ENCODE peak calls at places on chromosomes 1 and 21, in eight cellular contexts. T is body of pancreas; D is AG04450; E is psoas muscle; Q is CD4-positive, alpha-beta T cell; A is MM.1S; B is colonic mucosa; O is CD4-positive, alpha-beta memory T cell. I is an unnamed sample.
A peak's percentile ranks its signal among the peaks of the same experiment; 100 is the strongest.

GRCh38 chr1:20848162-20848561 is 61.1 kb upstream of the HP1BP3 start:
- DNase-seq in O (no peak), A (no peak), T (no peak), E (no peak), Q (no peak), D (no peak), B (no peak), I (no peak)

GRCh38 chr1:31771891-31772668 is 7.9 kb upstream of the ADGRB2 start:
- DNase-seq in O (peak; percentile 31), E (peak; percentile 28), B (no peak), T (no peak), A (no peak), D (no peak), Q (peak; percentile 46), I (no peak)

GRCh38 chr1:94324168-94324544 is 86.8 kb upstream of the ARHGAP29 start:
- DNase-seq in Q (no peak), O (no peak), A (no peak), D (no peak), T (no peak), B (no peak), E (no peak), I (no peak)

GRCh38 chr1:94416901-94417701 is 1.1 kb upstream of the ABCD3 start:
- DNase-seq in Q (no peak), T (peak; percentile 83), D (peak; percentile 65), A (no peak), E (no peak), B (peak; percentile 47), O (no peak), I (no peak)

GRCh38 chr1:30685796-30686165 is 37.6 kb downstream of the MATN1 start:
- DNase-seq in D (no peak), Q (no peak), E (peak; percentile 43), A (no peak), T (no peak), B (no peak), O (no peak), I (no peak)

GRCh38 chr1:17075470-17076255 is 21.8 kb upstream of the SDHB start:
- DNase-seq in O (no peak), E (no peak), Q (no peak), A (peak; percentile 57), D (no peak), T (peak; percentile 18), B (peak; percentile 51), I (no peak)

GRCh38 chr21:32414579-32415358 is 2.3 kb downstream of the EVA1C start:
- DNase-seq in B (no peak), O (no peak), E (no peak), D (no peak), Q (no peak), T (no peak), A (no peak), I (no peak)

GRCh38 chr1:156319664-156320063 is 18.4 kb downstream of the CCT3 start:
- DNase-seq in Q (no peak), E (no peak), O (peak; percentile 13), B (no peak), D (no peak), T (no peak), A (peak; percentile 40), I (no peak)

GRCh38 chr1:155195201-155196102 is 12.2 kb downstream of the THBS3 start:
- DNase-seq in B (no peak), A (no peak), O (no peak), Q (no peak), T (no peak), D (no peak), E (peak; percentile 64), I (peak; percentile 21)

GRCh38 chr1:53115403-53116306 is 26.8 kb downstream of the SLC1A7 start:
- DNase-seq in Q (no peak), D (no peak), E (peak; percentile 23), O (no peak), B (no peak), T (peak; percentile 44), A (no peak), I (peak; percentile 69)

GRCh38 chr21:17463441-17463840 is 49.4 kb upstream of the CXADR start:
- DNase-seq in A (no peak), B (no peak), E (no peak), O (no peak), T (no peak), Q (no peak), D (peak; percentile 76), I (no peak)

GRCh38 chr21:42202321-42202720 is 16.6 kb upstream of the ABCG1 start:
- DNase-seq in T (no peak), B (no peak), D (no peak), Q (no peak), O (no peak), A (no peak), E (no peak), I (no peak)

GRCh38 chr1:222813866-222814535 is 838 bp upstream of the DISP1 start:
- DNase-seq in B (no peak), A (no peak), E (no peak), Q (no peak), D (no peak), T (no peak), O (no peak), I (no peak)

GRCh38 chr1:91777196-91777595 is 108.8 kb downstream of the TGFBR3 start:
- DNase-seq in O (no peak), Q (no peak), A (no peak), B (no peak), T (no peak), E (no peak), D (no peak), I (no peak)
- H3K27ac ChIP-seq in O (no peak overlapping the region), Q (no peak overlapping the region), A (no peak overlapping the region), B (no peak overlapping the region), T (peak overlapping the region; percentile 19), E (no peak overlapping the region), D (no peak overlapping the region), I (no peak overlapping the region)

GRCh38 chr1:33348676-33349080 is 27.8 kb upstream of the A3GALT2 start:
- DNase-seq in A (peak; percentile 10), E (peak; percentile 58), Q (no peak), T (no peak), O (peak; percentile 4), B (peak; percentile 52), D (no peak), I (peak; percentile 45)

GRCh38 chr1:33350611-33351280 is 29.8 kb upstream of the A3GALT2 start:
- DNase-seq in Q (no peak), A (no peak), B (no peak), O (no peak), D (no peak), T (no peak), E (no peak), I (no peak)

GRCh38 chr1:33349081-33349759 is 28.3 kb upstream of the A3GALT2 start:
- DNase-seq in T (no peak), D (no peak), B (peak; percentile 55), O (peak; percentile 37), Q (peak; percentile 49), A (peak; percentile 41), E (peak; percentile 82), I (peak; percentile 84)

GRCh38 chr1:33349778-33350610 is 29.1 kb upstream of the A3GALT2 start:
- DNase-seq in E (peak; percentile 95), T (peak; percentile 90), Q (peak; percentile 83), B (peak; percentile 89), A (peak; percentile 90), O (peak; percentile 73), D (no peak), I (peak; percentile 96)

GRCh38 chr1:33351281-33351660 is 30.4 kb upstream of the A3GALT2 start:
- DNase-seq in O (no peak), A (no peak), Q (no peak), T (no peak), D (no peak), E (no peak), B (no peak), I (no peak)
- H3K27me3 ChIP-seq in O (no peaks in the 10 kb centered on the region), A (peaks cover 4% of the 10 kb centered on the region), Q (no peaks in the 10 kb centered on the region), T (no peaks in the 10 kb centered on the region), D (no peaks in the 10 kb centered on the region), E (no peaks in the 10 kb centered on the region), B (no peaks in the 10 kb centered on the region), I (no peaks in the 10 kb centered on the region)

DNA sequence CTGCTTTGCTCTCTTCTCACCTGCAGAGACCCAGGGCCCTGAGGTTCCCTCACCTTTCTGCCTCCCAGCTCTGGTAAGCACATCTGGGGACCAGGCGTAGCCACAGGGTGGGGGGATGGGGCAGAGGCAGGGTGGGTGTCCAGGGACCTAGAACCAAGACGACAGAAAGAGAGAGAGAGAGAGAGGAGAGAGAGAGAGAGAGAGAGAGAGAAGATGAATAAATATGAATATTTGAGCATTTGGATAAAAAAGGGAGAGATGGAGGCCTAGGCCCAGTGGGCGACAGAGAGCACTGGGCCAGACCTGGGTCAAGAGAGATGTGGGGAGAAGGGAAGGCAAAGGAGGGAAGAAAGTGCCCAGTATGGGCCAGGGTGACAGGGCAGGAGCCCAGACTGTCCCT is 32.8 kb downstream of the FOXO6 start:
- DNase-seq in Q (no peak), A (no peak), B (no peak), O (no peak), T (no peak), D (no peak), E (no peak), I (peak; percentile 21)
- H3K27ac ChIP-seq in Q (no peak overlapping the region), A (no peak overlapping the region), B (no peak overlapping the region), O (no peak overlapping the region), T (no peak overlapping the region), D (no peak overlapping the region), E (no peak overlapping the region), I (no peak overlapping the region)

GRCh38 chr1:24322636-24323177 is 3.5 kb downstream of the GRHL3 start:
- DNase-seq in D (no peak), Q (no peak), A (peak; percentile 17), E (no peak), B (no peak), T (no peak), O (no peak), I (no peak)

GRCh38 chr1:24323281-24323680 is 4.1 kb downstream of the GRHL3 start:
- DNase-seq in Q (no peak), B (no peak), O (no peak), A (peak; percentile 23), E (no peak), T (no peak), D (no peak), I (no peak)

GRCh38 chr1:24321150-24321549 is 2.0 kb downstream of the GRHL3 start:
- DNase-seq in O (no peak), A (peak; percentile 13), T (no peak), E (no peak), Q (no peak), D (no peak), B (no peak), I (no peak)

GRCh38 chr1:24319962-24320361 is 805 bp downstream of the GRHL3 start:
- DNase-seq in D (no peak), E (no peak), T (no peak), O (no peak), Q (no peak), B (no peak), A (no peak), I (no peak)

DNA sequence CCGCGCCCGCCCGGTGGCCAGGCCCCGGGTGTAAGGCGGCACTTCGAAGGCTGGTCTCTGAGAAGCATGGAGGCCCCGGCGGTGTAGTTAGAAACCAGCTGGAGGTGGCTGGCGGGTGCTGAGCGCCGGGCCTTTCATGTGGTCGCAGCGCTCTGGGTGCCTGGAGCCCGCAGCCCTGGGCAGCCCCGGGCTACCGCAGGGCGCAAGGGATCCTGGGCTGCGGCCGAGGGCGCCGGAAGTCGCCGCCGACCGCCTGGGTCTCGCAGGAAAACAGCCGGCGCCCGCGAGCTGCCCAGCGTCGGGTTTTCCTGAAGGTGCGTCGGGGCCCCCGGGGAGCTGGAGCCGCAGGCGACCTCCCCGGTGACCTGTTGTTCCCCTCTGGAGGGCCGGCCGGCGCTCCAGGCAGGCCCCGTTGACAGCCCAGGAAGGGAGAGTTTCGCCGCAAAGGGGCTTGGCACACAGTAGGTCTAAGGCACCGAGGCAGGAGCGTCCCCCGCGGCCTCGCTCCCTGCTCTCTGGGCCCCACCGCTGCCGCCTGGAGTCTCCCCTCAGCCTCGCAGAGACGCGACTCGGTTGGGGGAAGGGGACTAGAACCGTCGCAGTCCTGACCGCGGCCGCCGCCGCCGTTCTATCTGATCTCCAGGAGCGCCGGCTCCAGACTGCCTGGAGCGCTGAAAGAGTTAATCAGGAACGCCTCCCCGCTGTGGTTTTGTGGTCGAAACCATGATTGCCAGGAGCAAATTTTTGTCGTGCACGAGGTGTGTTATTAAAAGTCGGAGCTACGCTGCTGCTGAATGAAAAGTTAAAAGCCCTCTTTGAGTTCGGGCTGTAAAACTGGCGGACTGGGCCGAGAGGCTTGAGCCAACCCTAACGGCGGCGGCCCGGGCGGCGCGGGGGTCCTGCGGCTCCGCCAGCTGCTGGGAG is 2.8 kb downstream of the GRHL3 start:
- DNase-seq in A (peak; percentile 98), B (peak; percentile 53), Q (peak; percentile 69), D (peak; percentile 51), O (peak; percentile 56), E (peak; percentile 73), T (peak; percentile 42), I (peak; percentile 76)
- H3K27me3 ChIP-seq in A (no peaks in the 10 kb centered on the region), B (no peaks in the 10 kb centered on the region), Q (peaks cover 28% of the 10 kb centered on the region), D (peaks cover 33% of the 10 kb centered on the region), O (peaks cover 4% of the 10 kb centered on the region), E (peaks cover 42% of the 10 kb centered on the region), T (no peaks in the 10 kb centered on the region), I (no peaks in the 10 kb centered on the region)

I was measured in right cardiac atrium.